ENCODE peak calls at places on chromosomes 11 and 22, in five cellular contexts. F is osteocyte, V is astrocyte of the spinal cord, I is natural killer cell, A is GM20000. H is an unnamed sample.

GRCh38 chr11:75087319-75088055 is 9.2 kb downstream of the OR2AT4 start:
- DNase-seq in V (no peak), I (no peak), A (no peak), F (no peak), H (no peak)

GRCh38 chr22:31646186-31647019 is 15.6 kb downstream of the PISD start:
- DNase-seq in A (peak), F (no peak), V (peak), I (no peak), H (no peak)

GRCh38 chr11:17164361-17165246 is 43.2 kb downstream of the PIK3C2A start:
- DNase-seq in F (no peak), V (no peak), A (no peak), I (no peak), H (no peak)

GRCh38 chr11:22037505-22037904 is 155.4 kb upstream of the ANO5 start:
- DNase-seq in V (no peak), A (no peak), I (no peak), F (no peak), H (no peak)

GRCh38 chr11:44400431-44400830 is 90.5 kb upstream of the ALX4 start:
- DNase-seq in V (no peak), I (no peak), F (no peak), A (no peak), H (no peak)

GRCh38 chr11:26777276-26777939 is 55.5 kb upstream of the SLC5A12 start:
- DNase-seq in F (no peak), V (peak), I (no peak), A (no peak), H (no peak)

GRCh38 chr22:23215294-23216204 is 35.2 kb downstream of the BCR start:
- DNase-seq in V (no peak), F (no peak), A (no peak), I (no peak), H (no peak)

GRCh38 chr11:128302425-128303186 is 284.8 kb downstream of the ETS1 start:
- DNase-seq in F (no peak), I (peak), A (peak), V (no peak), H (no peak)

GRCh38 chr11:73185680-73186293 is 32.3 kb upstream of the P2RY2 start:
- DNase-seq in V (peak), F (no peak), A (no peak), I (no peak), H (peak)

GRCh38 chr22:36350751-36351594 is 36.8 kb downstream of the MYH9 start:
- DNase-seq in I (no peak), V (peak), A (no peak), F (no peak), H (no peak)

GRCh38 chr11:124825876-124826275 is 25.7 kb upstream of the MSANTD2 start:
- DNase-seq in V (no peak), A (no peak), I (no peak), F (peak), H (no peak)

GRCh38 chr11:8809185-8809584 is 101.8 kb upstream of the AKIP1 start:
- DNase-seq in V (peak), I (no peak), F (no peak), A (no peak), H (no peak)

GRCh38 chr22:24329453-24329852 is 58.8 kb downstream of the SPECC1L start:
- DNase-seq in A (no peak), V (no peak), F (no peak), I (no peak), H (no peak)

GRCh38 chr11:4181780-4182721 is 87.5 kb downstream of the RRM1 start:
- DNase-seq in I (no peak), V (peak), A (peak), F (no peak), H (no peak)

GRCh38 chr22:21635771-21636510 is 3.4 kb downstream of the CCDC116 start:
- DNase-seq in I (no peak), F (no peak), A (no peak), V (no peak), H (no peak)

GRCh38 chr11:103537904-103538502 is 428.8 kb downstream of the DYNC2H1 start:
- DNase-seq in I (no peak), A (no peak), F (no peak), V (peak), H (no peak)
- TF ChIP-seq CTCF in I (no peak), A (no peak), F (peak), V (peak), H (peak)

DNA sequence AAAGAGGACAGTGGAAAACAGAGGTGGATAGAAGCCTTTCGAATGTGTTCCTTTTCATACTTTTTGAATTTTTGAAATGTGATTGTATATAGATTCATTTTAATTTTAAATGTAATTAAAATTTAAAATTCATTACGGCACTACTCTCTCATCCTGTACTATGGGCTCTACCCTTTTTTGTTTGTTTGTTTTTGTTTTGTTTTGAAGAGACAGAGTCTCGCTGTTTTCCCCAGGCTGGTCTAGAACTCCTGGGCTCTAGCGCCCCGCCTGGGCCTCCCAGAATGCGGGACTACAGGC is 11.9 kb upstream of the HDHD5 start:
- DNase-seq in I (no peak), V (no peak), F (no peak), A (no peak), H (no peak)
- TF ChIP-seq CTCF in I (no peak), V (peak), F (no peak), A (no peak), H (no peak)

GRCh38 chr11:58905716-58906547 is 33.4 kb upstream of the GLYATL1 start:
- DNase-seq in V (peak), A (no peak), I (no peak), F (peak), H (no peak)
- TF ChIP-seq CTCF in V (peak), A (no peak), I (no peak), F (peak), H (peak)

GRCh38 chr11:118658372-118659313 is 20.8 kb downstream of the TREH start:
- DNase-seq in F (no peak), I (no peak), A (no peak), V (peak), H (no peak)
- TF ChIP-seq CTCF in F (no peak), I (no peak), A (no peak), V (peak), H (no peak)

GRCh38 chr22:19717691-19718254 is 3.5 kb downstream of the SEPTIN5 start:
- DNase-seq in I (peak), F (peak), V (peak), A (peak), H (peak)
- TF ChIP-seq CTCF in I (peak), F (peak), V (peak), A (peak), H (peak)

H was measured in CD14-positive monocyte.